ENCODE peak calls at places on chromosome 19, in six cellular contexts. One of them, this sample, is unnamed.

GRCh38 chr19:16035601-16036297 is 40.5 kb upstream of the TPM4 start:
- DNase-seq in HS-5: no peak
- DNase-seq in tibial artery: no peak
- DNase-seq in upper lobe of left lung: no peak
- DNase-seq in lower leg skin: peak
- DNase-seq in Caco-2: no peak
- DNase-seq in this sample: no peak

GRCh38 chr19:29664753-29665214 is 477 bp upstream of the PLEKHF1 start:
- DNase-seq in HS-5: no peak
- DNase-seq in upper lobe of left lung: no peak
- DNase-seq in tibial artery: no peak
- DNase-seq in lower leg skin: no peak
- DNase-seq in Caco-2: no peak
- DNase-seq in this sample: no peak

GRCh38 chr19:11197291-11198174 is at the start of gene KANK2:
- DNase-seq in tibial artery: peak
- DNase-seq in upper lobe of left lung: peak
- DNase-seq in Caco-2: peak
- DNase-seq in lower leg skin: peak
- DNase-seq in HS-5: no peak
- DNase-seq in this sample: peak

GRCh38 chr19:52599241-52599640 is 29.2 kb downstream of the ZNF701 start:
- DNase-seq in upper lobe of left lung: no peak
- DNase-seq in HS-5: no peak
- DNase-seq in Caco-2: peak
- DNase-seq in lower leg skin: no peak
- DNase-seq in tibial artery: no peak
- DNase-seq in this sample: no peak

GRCh38 chr19:45114116-45114515 is 21.1 kb downstream of the PPP1R37 start:
- DNase-seq in upper lobe of left lung: no peak
- DNase-seq in tibial artery: no peak
- DNase-seq in HS-5: no peak
- DNase-seq in lower leg skin: no peak
- DNase-seq in Caco-2: no peak
- DNase-seq in this sample: no peak

GRCh38 chr19:13986348-13986904 is 19.7 kb downstream of the RFX1 start:
- DNase-seq in HS-5: no peak
- DNase-seq in upper lobe of left lung: peak
- DNase-seq in lower leg skin: peak
- DNase-seq in tibial artery: peak
- DNase-seq in Caco-2: no peak
- DNase-seq in this sample: peak

GRCh38 chr19:28213476-28214082 is 999.4 kb downstream of the UQCRFS1 start:
- DNase-seq in Caco-2: peak
- DNase-seq in lower leg skin: no peak
- DNase-seq in tibial artery: no peak
- DNase-seq in upper lobe of left lung: no peak
- DNase-seq in HS-5: no peak
- DNase-seq in this sample: no peak

GRCh38 chr19:13275016-13275722 is 125.0 kb downstream of the IER2 start:
- DNase-seq in upper lobe of left lung: no peak
- DNase-seq in lower leg skin: no peak
- DNase-seq in HS-5: no peak
- DNase-seq in tibial artery: no peak
- DNase-seq in Caco-2: no peak
- DNase-seq in this sample: no peak

GRCh38 chr19:43777163-43777700 is 3.5 kb downstream of the KCNN4 start:
- DNase-seq in lower leg skin: no peak
- DNase-seq in Caco-2: no peak
- DNase-seq in tibial artery: no peak
- DNase-seq in upper lobe of left lung: no peak
- DNase-seq in HS-5: no peak
- DNase-seq in this sample: no peak

GRCh38 chr19:38711726-38712153 is 32.5 kb downstream of the CAPN12 start:
- DNase-seq in lower leg skin: no peak
- DNase-seq in upper lobe of left lung: peak
- DNase-seq in Caco-2: no peak
- DNase-seq in tibial artery: no peak
- DNase-seq in HS-5: peak
- DNase-seq in this sample: no peak

GRCh38 chr19:33259532-33259931 is 33.9 kb upstream of the SLC7A10 start:
- DNase-seq in upper lobe of left lung: peak
- DNase-seq in tibial artery: no peak
- DNase-seq in HS-5: no peak
- DNase-seq in Caco-2: no peak
- DNase-seq in lower leg skin: no peak
- DNase-seq in this sample: no peak

GRCh38 chr19:20616071-20616470 is 45.3 kb downstream of the ZNF626 start:
- DNase-seq in tibial artery: no peak
- DNase-seq in lower leg skin: no peak
- DNase-seq in HS-5: no peak
- DNase-seq in upper lobe of left lung: no peak
- DNase-seq in Caco-2: no peak
- DNase-seq in this sample: no peak

GRCh38 chr19:7326105-7326877 is 22.4 kb upstream of the ARHGEF18 start:
- DNase-seq in Caco-2: peak
- DNase-seq in upper lobe of left lung: no peak
- DNase-seq in tibial artery: no peak
- DNase-seq in HS-5: no peak
- DNase-seq in lower leg skin: no peak
- DNase-seq in this sample: no peak

GRCh38 chr19:36963262-36963661 is 47.1 kb downstream of the ZNF568 start:
- DNase-seq in Caco-2: no peak
- DNase-seq in upper lobe of left lung: no peak
- DNase-seq in HS-5: no peak
- DNase-seq in lower leg skin: no peak
- DNase-seq in tibial artery: no peak
- DNase-seq in this sample: no peak

GRCh38 chr19:1590641-1591397 is 1.8 kb downstream of the MBD3 start:
- DNase-seq in tibial artery: no peak
- DNase-seq in HS-5: no peak
- DNase-seq in lower leg skin: no peak
- DNase-seq in Caco-2: peak
- DNase-seq in upper lobe of left lung: no peak
- DNase-seq in this sample: peak

GRCh38 chr19:23273022-23273593 is 22.9 kb upstream of the ZNF724 start:
- DNase-seq in HS-5: no peak
- DNase-seq in tibial artery: peak
- DNase-seq in lower leg skin: peak
- DNase-seq in Caco-2: peak
- DNase-seq in upper lobe of left lung: no peak
- DNase-seq in this sample: no peak

GRCh38 chr19:16325161-16325527 is 518 bp downstream of the KLF2 start:
- DNase-seq in Caco-2: peak
- DNase-seq in tibial artery: no peak
- DNase-seq in upper lobe of left lung: peak
- DNase-seq in HS-5: no peak
- DNase-seq in lower leg skin: peak
- DNase-seq in this sample: peak

GRCh38 chr19:34179066-34179465 is 6.8 kb downstream of the LSM14A start:
- DNase-seq in upper lobe of left lung: no peak
- DNase-seq in lower leg skin: no peak
- DNase-seq in tibial artery: no peak
- DNase-seq in HS-5: no peak
- DNase-seq in Caco-2: no peak
- DNase-seq in this sample: no peak

GRCh38 chr19:36489920-36490415 is 607 bp upstream of the ZNF566 start:
- DNase-seq in Caco-2: no peak
- DNase-seq in tibial artery: peak
- DNase-seq in HS-5: no peak
- DNase-seq in upper lobe of left lung: peak
- DNase-seq in lower leg skin: peak
- DNase-seq in this sample: peak

GRCh38 chr19:4647676-4648644 is 8.6 kb downstream of the TNFAIP8L1 start:
- DNase-seq in tibial artery: no peak
- DNase-seq in HS-5: no peak
- DNase-seq in lower leg skin: no peak
- DNase-seq in upper lobe of left lung: no peak
- DNase-seq in Caco-2: no peak
- DNase-seq in this sample: no peak

GRCh38 chr19:1041835-1042685 is 2.2 kb downstream of the ABCA7 start:
- DNase-seq in lower leg skin: peak
- DNase-seq in tibial artery: no peak
- DNase-seq in HS-5: no peak
- DNase-seq in upper lobe of left lung: no peak
- DNase-seq in Caco-2: no peak
- DNase-seq in this sample: no peak

GRCh38 chr19:24033308-24033961 is 53.6 kb upstream of the ZNF254 start:
- DNase-seq in upper lobe of left lung: peak
- DNase-seq in HS-5: peak
- DNase-seq in lower leg skin: peak
- DNase-seq in Caco-2: peak
- DNase-seq in tibial artery: peak
- DNase-seq in this sample: peak